ENCODE peak calls at places on chromosomes 11 and 22, in ten cellular contexts. V is GM23248; K is stimulated activated CD4-positive, alpha-beta T cell treated with anti-CD3 and anti-CD28 coated beads, Interleukin-1b, Interleukin-23, amount 100 ng/mL, for 1 hour; E is fibroblast of lung; N is GM04504; I is skeletal muscle cell; Z is left cardiac atrium; Y is SHP77; M is NCI-H1105 treated with DMSO at 0.1 percent for 48 hours; U is fibroblast of pulmonary artery. W is an unnamed sample.

GRCh38 chr11:47891886-47892285 is 43.7 kb upstream of the NUP160 start:
- DNase-seq in V (no peak), K (no peak), E (no peak), N (no peak), I (no peak), Z (no peak), Y (no peak), M (no peak), U (no peak), W (no peak)

GRCh38 chr11:94543695-94544581 is at the start of gene FUT4:
- DNase-seq in V (peak; percentile 93), K (peak; percentile 40), E (peak; percentile 79), N (peak; percentile 58), I (peak; percentile 47), Z (peak; percentile 90), Y (peak; percentile 64), M (peak; percentile 37), U (peak; percentile 76), W (peak; percentile 87)

GRCh38 chr11:94574193-94574961 is 7.2 kb downstream of the PIWIL4 start:
- DNase-seq in V (peak; percentile 87), K (no peak), E (peak; percentile 76), N (peak; percentile 56), I (peak; percentile 50), Z (peak; percentile 33), Y (no peak), M (no peak), U (peak; percentile 60), W (no peak)

GRCh38 chr11:68297494-68297811 is 14.9 kb upstream of the LRP5 start:
- DNase-seq in V (no peak), K (no peak), E (no peak), N (no peak), I (no peak), Z (no peak), Y (no peak), M (no peak), U (no peak), W (no peak)

GRCh38 chr22:37342065-37342464 is 59.8 kb downstream of the CYTH4 start:
- DNase-seq in V (no peak), K (no peak), E (no peak), N (no peak), I (no peak), Z (no peak), Y (no peak), M (no peak), U (no peak), W (no peak)

GRCh38 chr11:131624526-131624925 is 254.1 kb downstream of the NTM start:
- DNase-seq in V (peak; percentile 85), K (no peak), E (no peak), N (no peak), I (no peak), Z (no peak), Y (no peak), M (no peak), U (no peak), W (no peak)

GRCh38 chr11:68969386-68969785 is 11.4 kb downstream of the MRGPRD start:
- DNase-seq in V (no peak), K (no peak), E (no peak), N (no peak), I (no peak), Z (no peak), Y (no peak), M (no peak), U (no peak), W (no peak)

GRCh38 chr11:59356561-59356960 is 2.1 kb upstream of the OR5AN1 start:
- DNase-seq in V (no peak), K (no peak), E (no peak), N (no peak), I (no peak), Z (no peak), Y (no peak), M (no peak), U (no peak), W (no peak)

GRCh38 chr22:49734882-49735281 is 92.8 kb downstream of the BRD1 start:
- DNase-seq in V (no peak), K (no peak), E (no peak), N (no peak), I (no peak), Z (no peak), Y (no peak), M (no peak), U (no peak), W (no peak)

GRCh38 chr11:66070604-66071325 is 693 bp downstream of the PACS1 start:
- DNase-seq in V (peak; percentile 84), K (no peak), E (peak; percentile 27), N (no peak), I (no peak), Z (peak; percentile 75), Y (peak; percentile 28), M (peak; percentile 7), U (peak; percentile 50), W (peak; percentile 75)

W was measured in testis.